ENCODE peak calls at places on chromosomes 3 and 15, in seven cellular contexts. One of them, this sample, is unnamed.

GRCh38 chr3:33171580-33171979 is 47.0 kb downstream of the SUSD5 start:
- DNase-seq in AG09319: no peak
- DNase-seq in fibroblast of the aortic adventitia: no peak
- DNase-seq in glutamatergic neuron: no peak
- DNase-seq in right lobe of liver: no peak
- DNase-seq in tibial artery: no peak
- DNase-seq in prostate gland: no peak
- DNase-seq in this sample: no peak

GRCh38 chr15:51735611-51736010 is 1.8 kb downstream of the LYSMD2 start:
- DNase-seq in tibial artery: no peak
- DNase-seq in AG09319: no peak
- DNase-seq in glutamatergic neuron: no peak
- DNase-seq in fibroblast of the aortic adventitia: no peak
- DNase-seq in prostate gland: no peak
- DNase-seq in right lobe of liver: no peak
- DNase-seq in this sample: no peak

GRCh38 chr3:107927361-107928083 is 163.3 kb downstream of the CD47 start:
- DNase-seq in fibroblast of the aortic adventitia: peak
- DNase-seq in glutamatergic neuron: peak
- DNase-seq in prostate gland: peak
- DNase-seq in right lobe of liver: peak
- DNase-seq in tibial artery: peak
- DNase-seq in AG09319: peak
- DNase-seq in this sample: peak

GRCh38 chr15:29032229-29032625 is 146.5 kb downstream of the APBA2 start:
- DNase-seq in fibroblast of the aortic adventitia: no peak
- DNase-seq in glutamatergic neuron: no peak
- DNase-seq in right lobe of liver: no peak
- DNase-seq in tibial artery: no peak
- DNase-seq in AG09319: no peak
- DNase-seq in prostate gland: no peak
- DNase-seq in this sample: no peak

GRCh38 chr3:42497009-42497731 is 5.3 kb upstream of the VIPR1 start:
- DNase-seq in tibial artery: peak
- DNase-seq in prostate gland: no peak
- DNase-seq in fibroblast of the aortic adventitia: peak
- DNase-seq in right lobe of liver: no peak
- DNase-seq in AG09319: no peak
- DNase-seq in glutamatergic neuron: peak
- DNase-seq in this sample: peak

GRCh38 chr3:157104928-157105652 is 54.9 kb downstream of the CCNL1 start:
- DNase-seq in glutamatergic neuron: no peak
- DNase-seq in AG09319: no peak
- DNase-seq in right lobe of liver: no peak
- DNase-seq in prostate gland: no peak
- DNase-seq in fibroblast of the aortic adventitia: no peak
- DNase-seq in tibial artery: no peak
- DNase-seq in this sample: no peak

GRCh38 chr3:135516143-135516542 is 449.4 kb upstream of the PPP2R3A start:
- DNase-seq in tibial artery: no peak
- DNase-seq in fibroblast of the aortic adventitia: no peak
- DNase-seq in AG09319: no peak
- DNase-seq in glutamatergic neuron: no peak
- DNase-seq in right lobe of liver: no peak
- DNase-seq in prostate gland: no peak
- DNase-seq in this sample: no peak

GRCh38 chr3:174619244-174619643 is 239.9 kb upstream of the NAALADL2 start:
- DNase-seq in tibial artery: no peak
- DNase-seq in right lobe of liver: no peak
- DNase-seq in prostate gland: no peak
- DNase-seq in AG09319: no peak
- DNase-seq in glutamatergic neuron: no peak
- DNase-seq in fibroblast of the aortic adventitia: peak
- DNase-seq in this sample: no peak

DNA sequence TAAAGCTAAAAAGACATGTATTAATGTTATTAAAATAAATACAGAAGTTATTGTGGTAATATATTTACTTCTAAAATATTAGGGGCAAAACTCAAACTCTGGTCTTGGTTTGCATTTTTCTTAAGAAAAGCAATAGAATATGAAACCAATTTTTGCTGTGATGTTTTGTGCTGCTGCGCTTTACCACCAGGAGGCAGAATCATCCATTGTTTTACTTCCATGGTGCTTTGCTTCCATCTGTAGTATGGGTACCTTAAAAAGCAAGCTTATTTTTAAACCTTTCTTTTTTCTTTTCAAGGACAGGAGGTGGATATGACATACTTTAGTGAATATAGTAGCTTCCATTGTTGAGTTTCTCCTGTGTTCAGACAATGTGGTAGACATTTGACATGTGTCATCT is 46.6 kb upstream of the MRPL3 start:
- DNase-seq in AG09319: no peak
- DNase-seq in prostate gland: no peak
- DNase-seq in tibial artery: no peak
- DNase-seq in right lobe of liver: no peak
- DNase-seq in glutamatergic neuron: no peak
- DNase-seq in fibroblast of the aortic adventitia: no peak
- DNase-seq in this sample: no peak
- TF ChIP-seq CTCF in AG09319: peak
- TF ChIP-seq CTCF in prostate gland: no peak
- TF ChIP-seq CTCF in tibial artery: no peak
- TF ChIP-seq CTCF in right lobe of liver: no peak
- TF ChIP-seq CTCF in glutamatergic neuron: peak
- TF ChIP-seq CTCF in fibroblast of the aortic adventitia: peak
- TF ChIP-seq CTCF in this sample: no peak

GRCh38 chr15:45199136-45199810 is 11.5 kb upstream of the SHF start:
- DNase-seq in tibial artery: no peak
- DNase-seq in prostate gland: peak
- DNase-seq in right lobe of liver: no peak
- DNase-seq in glutamatergic neuron: no peak
- DNase-seq in fibroblast of the aortic adventitia: no peak
- DNase-seq in AG09319: no peak
- DNase-seq in this sample: no peak
- TF ChIP-seq CTCF in tibial artery: no peak
- TF ChIP-seq CTCF in prostate gland: no peak
- TF ChIP-seq CTCF in right lobe of liver: no peak
- TF ChIP-seq CTCF in glutamatergic neuron: peak
- TF ChIP-seq CTCF in fibroblast of the aortic adventitia: no peak
- TF ChIP-seq CTCF in AG09319: no peak
- TF ChIP-seq CTCF in this sample: no peak

GRCh38 chr3:137010137-137010536 is 52.4 kb downstream of the IL20RB start:
- DNase-seq in right lobe of liver: no peak
- DNase-seq in prostate gland: no peak
- DNase-seq in tibial artery: no peak
- DNase-seq in fibroblast of the aortic adventitia: no peak
- DNase-seq in AG09319: no peak
- DNase-seq in glutamatergic neuron: no peak
- DNase-seq in this sample: no peak

GRCh38 chr3:137012097-137012501 is 54.3 kb downstream of the IL20RB start:
- DNase-seq in prostate gland: no peak
- DNase-seq in AG09319: no peak
- DNase-seq in glutamatergic neuron: no peak
- DNase-seq in right lobe of liver: peak
- DNase-seq in tibial artery: no peak
- DNase-seq in fibroblast of the aortic adventitia: peak
- DNase-seq in this sample: no peak

GRCh38 chr3:137008976-137009375 is 51.2 kb downstream of the IL20RB start:
- DNase-seq in glutamatergic neuron: no peak
- DNase-seq in AG09319: no peak
- DNase-seq in fibroblast of the aortic adventitia: no peak
- DNase-seq in right lobe of liver: no peak
- DNase-seq in tibial artery: no peak
- DNase-seq in prostate gland: no peak
- DNase-seq in this sample: no peak

DNA sequence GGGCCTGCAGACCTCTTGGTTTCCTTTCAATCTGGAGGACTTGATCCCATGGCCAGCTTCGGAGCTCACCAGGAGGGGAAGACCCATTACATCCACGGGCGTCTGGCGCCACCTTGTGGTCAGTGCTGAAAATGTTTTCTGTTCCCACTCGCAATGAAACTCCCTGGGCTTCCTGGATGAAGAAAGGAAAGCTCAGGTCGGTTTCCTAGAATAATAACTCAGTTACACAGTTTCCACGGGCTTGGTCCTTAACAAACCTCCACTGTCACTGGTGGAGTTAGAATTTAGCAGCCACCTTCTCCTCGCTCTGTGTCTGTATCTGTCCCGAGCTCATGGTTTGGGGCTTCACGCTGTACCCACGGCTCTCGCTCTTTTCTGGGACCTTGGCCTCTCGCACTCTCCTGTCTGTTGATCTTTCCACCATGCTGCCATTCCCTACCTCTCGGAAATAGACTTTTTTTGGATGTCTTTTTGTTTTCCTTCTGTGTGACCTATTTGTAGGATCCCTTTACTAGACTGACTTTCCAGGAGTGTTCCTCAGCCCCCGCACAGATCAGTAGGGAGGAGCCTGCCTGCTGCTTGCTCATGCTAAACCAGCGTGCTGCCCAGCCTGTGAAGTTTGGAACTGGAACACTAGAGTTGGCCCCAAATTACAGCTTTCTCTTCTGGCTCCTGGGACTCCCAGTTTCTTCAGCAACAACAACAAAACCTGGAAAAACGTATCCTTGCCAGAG is 56.3 kb downstream of the IL20RB start:
- DNase-seq in prostate gland: peak
- DNase-seq in glutamatergic neuron: peak
- DNase-seq in fibroblast of the aortic adventitia: peak
- DNase-seq in AG09319: peak
- DNase-seq in tibial artery: peak
- DNase-seq in right lobe of liver: peak
- DNase-seq in this sample: peak
- TF ChIP-seq CTCF in prostate gland: peak
- TF ChIP-seq CTCF in glutamatergic neuron: peak
- TF ChIP-seq CTCF in fibroblast of the aortic adventitia: peak
- TF ChIP-seq CTCF in AG09319: peak
- TF ChIP-seq CTCF in tibial artery: peak
- TF ChIP-seq CTCF in right lobe of liver: peak
- TF ChIP-seq CTCF in this sample: peak

GRCh38 chr3:56682458-56683121 is 475 bp downstream of the TASOR start:
- DNase-seq in prostate gland: peak
- DNase-seq in AG09319: peak
- DNase-seq in fibroblast of the aortic adventitia: peak
- DNase-seq in right lobe of liver: peak
- DNase-seq in tibial artery: peak
- DNase-seq in glutamatergic neuron: peak
- DNase-seq in this sample: peak
- TF ChIP-seq CTCF in prostate gland: peak
- TF ChIP-seq CTCF in AG09319: no peak
- TF ChIP-seq CTCF in fibroblast of the aortic adventitia: peak
- TF ChIP-seq CTCF in right lobe of liver: no peak
- TF ChIP-seq CTCF in tibial artery: no peak
- TF ChIP-seq CTCF in glutamatergic neuron: no peak
- TF ChIP-seq CTCF in this sample: no peak

DNA sequence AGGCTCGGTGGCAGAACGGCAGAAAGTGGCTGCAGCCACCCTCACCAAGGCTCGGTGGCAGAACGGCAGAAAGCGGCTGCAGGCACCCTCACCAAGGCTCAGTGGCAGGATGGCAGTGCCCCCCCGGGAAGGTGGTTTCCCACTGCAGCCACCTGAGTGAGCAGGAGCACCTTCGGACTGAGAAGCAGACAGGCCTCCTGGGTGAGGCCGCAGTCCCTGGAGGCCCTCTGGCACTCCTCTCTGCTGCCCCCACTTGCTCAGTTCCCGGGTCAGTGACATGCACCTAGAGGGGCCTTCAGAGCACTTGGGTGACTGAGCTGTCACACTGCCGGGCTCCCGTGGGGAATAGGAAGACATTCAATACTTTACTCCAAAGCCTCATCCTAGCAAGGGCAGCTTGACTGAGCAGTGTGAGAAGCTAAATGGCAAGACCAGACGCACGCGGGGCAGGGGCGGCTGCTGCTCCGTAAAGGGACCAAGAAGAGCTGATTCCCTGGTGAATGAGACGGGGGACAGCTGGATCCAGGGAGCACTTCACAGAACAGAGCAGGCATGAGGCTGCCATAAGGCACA is 62.7 kb downstream of the PCSK6 start:
- DNase-seq in prostate gland: no peak
- DNase-seq in glutamatergic neuron: peak
- DNase-seq in right lobe of liver: no peak
- DNase-seq in tibial artery: no peak
- DNase-seq in AG09319: no peak
- DNase-seq in fibroblast of the aortic adventitia: no peak
- DNase-seq in this sample: peak
- TF ChIP-seq CTCF in prostate gland: no peak
- TF ChIP-seq CTCF in glutamatergic neuron: no peak
- TF ChIP-seq CTCF in right lobe of liver: no peak
- TF ChIP-seq CTCF in tibial artery: no peak
- TF ChIP-seq CTCF in AG09319: no peak
- TF ChIP-seq CTCF in fibroblast of the aortic adventitia: no peak
- TF ChIP-seq CTCF in this sample: no peak

GRCh38 chr15:42131006-42131405 is 25.4 kb downstream of the PLA2G4F start:
- DNase-seq in right lobe of liver: no peak
- DNase-seq in fibroblast of the aortic adventitia: no peak
- DNase-seq in AG09319: no peak
- DNase-seq in tibial artery: no peak
- DNase-seq in prostate gland: no peak
- DNase-seq in glutamatergic neuron: no peak
- DNase-seq in this sample: no peak

GRCh38 chr15:42129364-42129763 is 27.1 kb downstream of the PLA2G4F start:
- DNase-seq in AG09319: no peak
- DNase-seq in fibroblast of the aortic adventitia: no peak
- DNase-seq in glutamatergic neuron: no peak
- DNase-seq in prostate gland: no peak
- DNase-seq in tibial artery: no peak
- DNase-seq in right lobe of liver: no peak
- DNase-seq in this sample: no peak

GRCh38 chr15:42131826-42132806 is 24.3 kb downstream of the PLA2G4F start:
- DNase-seq in tibial artery: no peak
- DNase-seq in fibroblast of the aortic adventitia: no peak
- DNase-seq in prostate gland: no peak
- DNase-seq in glutamatergic neuron: no peak
- DNase-seq in right lobe of liver: no peak
- DNase-seq in AG09319: no peak
- DNase-seq in this sample: no peak

GRCh38 chr15:42128476-42128875 is 28.0 kb downstream of the PLA2G4F start:
- DNase-seq in prostate gland: no peak
- DNase-seq in tibial artery: no peak
- DNase-seq in fibroblast of the aortic adventitia: no peak
- DNase-seq in glutamatergic neuron: no peak
- DNase-seq in right lobe of liver: no peak
- DNase-seq in AG09319: no peak
- DNase-seq in this sample: no peak

DNA sequence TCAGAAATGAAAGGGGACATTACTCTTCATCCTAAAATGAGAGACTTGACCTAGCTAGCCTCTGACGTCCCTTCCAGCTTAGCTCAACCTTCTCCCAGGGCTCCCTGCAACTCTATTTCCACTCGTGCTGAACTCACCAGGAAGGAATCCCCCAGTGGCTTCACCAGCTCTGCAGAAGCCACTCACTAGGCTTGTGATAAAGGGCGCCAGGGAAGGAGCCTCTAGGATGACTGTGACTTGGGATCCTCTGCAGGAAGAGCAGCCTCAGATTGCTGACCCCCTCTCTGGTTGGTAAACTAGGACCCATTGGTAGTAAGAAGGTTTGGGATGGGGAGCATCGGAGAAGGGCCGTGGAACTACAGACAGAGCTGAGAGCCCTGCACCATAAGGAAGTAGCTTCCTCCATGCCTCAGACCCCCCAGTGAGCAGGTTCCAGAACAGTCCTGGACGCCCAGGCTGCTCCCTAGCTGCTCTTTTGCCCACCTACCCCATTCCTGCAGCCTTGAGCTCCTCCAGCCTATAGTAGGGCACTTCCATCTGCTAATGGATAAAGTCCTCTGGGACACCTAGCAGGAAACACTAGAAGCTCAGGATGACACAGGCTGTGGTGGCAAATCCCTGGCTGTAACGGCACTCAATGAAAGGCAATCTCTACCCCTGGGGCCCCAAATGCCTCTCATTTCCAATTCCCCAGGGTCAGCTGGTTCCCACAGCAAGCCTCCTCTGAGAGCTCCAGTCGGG is 26.0 kb downstream of the PLA2G4F start:
- DNase-seq in tibial artery: no peak
- DNase-seq in AG09319: no peak
- DNase-seq in fibroblast of the aortic adventitia: no peak
- DNase-seq in glutamatergic neuron: no peak
- DNase-seq in right lobe of liver: no peak
- DNase-seq in prostate gland: no peak
- DNase-seq in this sample: no peak
- TF ChIP-seq CTCF in tibial artery: no peak
- TF ChIP-seq CTCF in AG09319: no peak
- TF ChIP-seq CTCF in fibroblast of the aortic adventitia: no peak
- TF ChIP-seq CTCF in glutamatergic neuron: no peak
- TF ChIP-seq CTCF in right lobe of liver: no peak
- TF ChIP-seq CTCF in prostate gland: no peak
- TF ChIP-seq CTCF in this sample: no peak